ENCODE peak calls at places on chromosomes 3 and 15, in eight cellular contexts. X is HEK293T, H is NCI-H187 treated with DMSO at 0.1 percent for 48 hours, S is fibroblast of mammary gland, Y is NCI-H345, O is KBM-7, P is AML-193, A is NCI-H1417. J is an unnamed sample.

GRCh38 chr15:39886418-39886817 is 33.6 kb downstream of the GPR176 start:
- DNase-seq in P (no peak), O (no peak), H (no peak), A (no peak), X (no peak), S (no peak), Y (no peak), J (no peak)

GRCh38 chr15:85174521-85174920 is 192.9 kb downstream of the PDE8A start:
- DNase-seq in H (no peak), O (no peak), Y (no peak), X (no peak), P (no peak), S (no peak), A (no peak), J (no peak)

GRCh38 chr15:36579792-36580431 is 486 bp downstream of the CDIN1 start:
- DNase-seq in S (peak; percentile 40), O (no peak), Y (peak; percentile 45), A (no peak), H (no peak), X (no peak), P (no peak), J (peak; percentile 43)

GRCh38 chr3:57756528-57757401 is 656 bp downstream of the SLMAP start:
- DNase-seq in O (peak; percentile 45), X (peak; percentile 24), A (no peak), H (no peak), Y (peak; percentile 24), S (peak; percentile 78), P (peak; percentile 31), J (peak; percentile 6)

GRCh38 chr3:56347219-56347871 is 120.9 kb downstream of the ERC2 start:
- DNase-seq in P (peak; percentile 64), O (peak; percentile 54), S (peak; percentile 8), H (no peak), Y (no peak), A (no peak), X (peak; percentile 60), J (peak; percentile 17)

GRCh38 chr3:15229262-15229661 is 23.2 kb downstream of the CAPN7 start:
- DNase-seq in H (no peak), P (no peak), O (no peak), A (no peak), X (no peak), Y (no peak), S (no peak), J (no peak)

GRCh38 chr3:9784876-9785443 is 7.3 kb downstream of the TADA3 start:
- DNase-seq in Y (no peak), O (no peak), X (no peak), A (no peak), S (no peak), H (no peak), P (no peak), J (no peak)

GRCh38 chr15:90231028-90232017 is 2.4 kb downstream of the CIB1 start:
- DNase-seq in S (no peak), X (no peak), O (no peak), P (peak; percentile 81), A (no peak), H (no peak), Y (no peak), J (no peak)

GRCh38 chr3:28677581-28677980 is 329.0 kb upstream of the AZI2 start:
- DNase-seq in A (no peak), H (no peak), X (no peak), Y (no peak), O (no peak), S (no peak), P (no peak), J (no peak)